ENCODE peak calls at places on chromosomes 3 and 15, in eight cellular contexts. K, Q, Z, W, R, H, B and A are unnamed samples.
A peak's percentile ranks its signal among the peaks of the same experiment; 100 is the strongest.

GRCh38 chr3:119206611-119207511 is 33.5 kb downstream of the UPK1B start:
- DNase-seq in K (no peak), B (no peak), Q (peak; percentile 36), H (no peak), W (no peak), R (no peak), Z (no peak), A (no peak)

GRCh38 chr3:50264389-50264963 is 4.5 kb upstream of the SEMA3B start:
- DNase-seq in Z (no peak), H (peak; percentile 43), Q (no peak), B (peak; percentile 94), R (peak; percentile 98), K (peak; percentile 39), W (peak; percentile 76), A (no peak)

GRCh38 chr15:60838206-60838605 is 359.3 kb upstream of the ICE2 start:
- DNase-seq in Z (no peak), R (no peak), W (no peak), K (no peak), B (no peak), Q (no peak), H (no peak), A (no peak)

GRCh38 chr3:151307583-151307982 is 9.0 kb downstream of the GPR87 start:
- DNase-seq in K (no peak), Z (no peak), W (no peak), R (no peak), H (no peak), Q (no peak), B (no peak), A (no peak)

GRCh38 chr3:151445283-151446001 is 15.4 kb downstream of the IGSF10 start:
- DNase-seq in Z (no peak), W (no peak), Q (no peak), K (no peak), B (no peak), H (no peak), R (no peak), A (no peak)

GRCh38 chr3:13219077-13219901 is 146.1 kb upstream of the IQSEC1 start:
- DNase-seq in H (no peak), B (no peak), R (no peak), Q (no peak), K (no peak), Z (no peak), W (no peak), A (no peak)

GRCh38 chr3:46664188-46664970 is 29.1 kb downstream of the ALS2CL start:
- DNase-seq in B (no peak), W (no peak), Z (no peak), R (no peak), Q (no peak), H (no peak), K (no peak), A (no peak)

GRCh38 chr3:108486910-108487309 is 23.5 kb downstream of the MYH15 start:
- DNase-seq in R (no peak), H (no peak), Z (no peak), K (peak; percentile 28), B (no peak), W (no peak), Q (no peak), A (no peak)

GRCh38 chr3:132289311-132289710 is 27.9 kb upstream of the ACP3 start:
- DNase-seq in B (no peak), W (no peak), Z (no peak), Q (no peak), K (no peak), R (no peak), H (no peak), A (no peak)

GRCh38 chr3:161014997-161015749 is 90.0 kb downstream of the B3GALNT1 start:
- DNase-seq in Q (no peak), K (no peak), W (no peak), R (no peak), Z (peak; percentile 9), H (no peak), B (no peak), A (no peak)

DNA sequence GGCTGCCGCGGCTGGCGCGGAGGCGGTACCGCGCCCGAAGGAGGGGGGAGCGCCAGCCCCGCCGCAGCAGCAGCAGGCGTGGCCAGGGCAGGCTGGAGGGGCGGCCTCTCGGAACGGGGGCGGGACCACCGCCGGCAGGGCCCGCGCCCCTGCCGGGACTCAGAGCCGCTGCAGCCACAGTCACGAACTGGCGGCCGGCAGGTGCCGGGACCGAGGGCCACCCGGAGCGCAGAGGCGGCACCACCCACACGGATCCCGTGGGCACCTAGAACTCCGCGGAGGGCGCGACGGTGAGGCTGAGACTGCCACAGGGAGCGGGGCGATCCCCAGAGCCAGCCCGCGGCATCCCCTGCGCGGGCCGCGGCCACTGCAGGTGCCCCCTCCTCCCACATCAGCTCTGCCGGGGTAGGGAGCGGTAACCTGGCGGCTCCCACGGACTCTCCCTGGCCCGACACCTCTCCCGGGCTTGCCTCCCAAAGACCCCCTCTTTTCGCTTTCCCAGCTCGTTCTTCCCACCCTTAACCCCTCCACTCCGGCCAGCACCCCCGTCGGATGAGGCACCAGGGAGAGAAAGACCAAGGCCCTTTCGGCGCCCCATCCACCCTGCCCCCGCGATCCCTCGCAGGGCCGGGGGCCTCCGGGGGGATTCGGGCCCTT is at the start of gene VWA5B2:
- DNase-seq in Q (peak; percentile 83), R (peak; percentile 44), H (peak; percentile 96), B (no peak), Z (no peak), W (peak; percentile 46), K (peak; percentile 60), A (no peak)
- TF ChIP-seq EZH2 in Q (peak; percentile 85), R (no peak), H (no peak), B (peak; percentile 62), Z (no peak), W (no peak), K (peak; percentile 77), A (no peak)

DNA sequence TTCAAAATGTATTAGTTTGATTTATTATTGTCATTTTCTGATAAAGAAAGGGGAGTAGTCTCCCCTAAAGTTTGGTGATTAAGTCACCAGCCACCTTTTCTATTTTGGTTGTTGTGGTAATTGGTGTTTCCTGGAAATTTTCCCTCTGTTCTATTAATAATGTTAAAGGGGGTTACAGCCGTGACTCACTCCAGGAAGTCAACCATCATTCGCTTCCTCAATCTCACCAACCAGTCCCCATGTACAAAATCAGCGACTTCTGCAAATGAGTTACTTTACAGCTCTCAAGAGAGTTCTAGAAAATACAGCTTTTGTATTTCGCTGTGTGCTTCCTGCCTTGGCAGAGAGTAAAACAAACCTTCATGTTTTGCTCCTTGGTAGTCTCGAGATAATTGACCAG is 285.1 kb downstream of the LPP start:
- DNase-seq in R (no peak), Z (no peak), H (no peak), Q (no peak), W (no peak), K (peak; percentile 85), B (no peak), A (no peak)
- TF ChIP-seq POLR2AphosphoS5 in R (no peak), Z (no peak), H (no peak), Q (no peak), W (no peak), K (peak; percentile 70), B (no peak), A (no peak)

DNA sequence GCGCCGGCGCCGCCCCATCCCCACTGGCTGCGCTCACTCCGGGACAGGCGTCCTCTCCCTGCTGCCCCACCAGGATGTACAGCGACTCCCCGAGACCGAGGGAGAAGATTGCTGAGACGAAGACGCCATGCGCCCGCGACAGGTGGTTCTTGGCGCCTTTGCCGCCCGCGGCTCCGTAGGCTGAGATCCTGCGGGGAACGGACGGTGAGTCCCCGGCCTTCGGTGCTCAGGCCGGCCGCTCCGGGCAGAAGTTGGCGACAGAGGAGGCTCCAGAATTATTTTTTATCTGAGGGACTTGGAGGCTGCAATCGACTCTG is 1.6 kb downstream of the LTK start:
- DNase-seq in Z (no peak), H (no peak), K (no peak), Q (peak; percentile 35), R (no peak), W (no peak), B (no peak), A (no peak)
- TF ChIP-seq EZH2 in Z (no peak), H (no peak), K (peak; percentile 66), Q (peak; percentile 98), R (no peak), W (no peak), B (peak; percentile 90), A (no peak)

GRCh38 chr15:25541228-25541627 is 102.4 kb upstream of the UBE3A start:
- DNase-seq in Z (no peak), Q (no peak), R (no peak), K (no peak), W (no peak), B (no peak), H (no peak), A (no peak)

GRCh38 chr15:25545017-25545416 is 106.2 kb upstream of the UBE3A start:
- DNase-seq in B (no peak), H (no peak), Q (no peak), R (no peak), Z (no peak), W (no peak), K (no peak), A (no peak)

GRCh38 chr15:25542648-25543047 is 103.8 kb upstream of the UBE3A start:
- DNase-seq in Z (no peak), B (no peak), H (no peak), K (no peak), W (no peak), R (no peak), Q (no peak), A (no peak)

GRCh38 chr15:25544076-25544475 is 105.3 kb upstream of the UBE3A start:
- DNase-seq in R (no peak), H (no peak), B (no peak), Z (no peak), W (no peak), K (no peak), Q (no peak), A (no peak)

GRCh38 chr15:25543156-25543555 is 104.3 kb upstream of the UBE3A start:
- DNase-seq in Q (no peak), W (no peak), R (no peak), B (no peak), Z (no peak), K (no peak), H (no peak), A (no peak)
- TF ChIP-seq POLR2AphosphoS5 in Q (no peak), W (no peak), R (no peak), B (no peak), Z (no peak), K (no peak), H (no peak), A (no peak)

GRCh38 chr3:2096196-2096595 is 2.5 kb upstream of the CNTN4 start:
- DNase-seq in Z (no peak), B (no peak), W (no peak), H (no peak), R (no peak), K (no peak), Q (no peak), A (no peak)

GRCh38 chr3:2097641-2098191 is 950 bp upstream of the CNTN4 start:
- DNase-seq in B (no peak), H (no peak), R (no peak), W (no peak), Z (no peak), K (no peak), Q (peak; percentile 21), A (peak; percentile 12)

GRCh38 chr3:2099779-2100191 is 1.1 kb downstream of the CNTN4 start:
- DNase-seq in Q (peak; percentile 44), W (no peak), B (no peak), R (no peak), Z (no peak), K (no peak), H (no peak), A (no peak)

GRCh38 chr3:2098398-2099027 is at the start of gene CNTN4:
- DNase-seq in H (no peak), Q (peak; percentile 82), R (peak; percentile 24), W (no peak), Z (no peak), B (peak; percentile 65), K (no peak), A (no peak)

GRCh38 chr3:2099028-2099671 is 484 bp downstream of the CNTN4 start:
- DNase-seq in Z (no peak), R (no peak), B (no peak), Q (peak; percentile 66), K (no peak), H (no peak), W (no peak), A (no peak)
- TF ChIP-seq EZH2 in Z (no peak), R (no peak), B (no peak), Q (no peak), K (peak; percentile 74), H (no peak), W (no peak), A (no peak)